ENCODE peak calls at places on chromosomes 5 and 9, in seven cellular contexts. K is PC-9, T is colonic mucosa, V is A549, U is right cardiac atrium, A is adrenal gland, H is fibroblast of lung. S is an unnamed sample.

GRCh38 chr5:151598984-151599383 is 7.9 kb upstream of the FAT2 start:
- DNase-seq in K (peak; percentile 85), T (no peak), V (no peak), U (no peak), A (no peak), H (no peak), S (no peak)

GRCh38 chr9:13266172-13266571 is 13.3 kb downstream of the MPDZ start:
- DNase-seq in K (no peak), T (no peak), V (no peak), U (no peak), A (no peak), H (peak; percentile 53), S (no peak)

GRCh38 chr5:176734756-176735342 is 75.5 kb upstream of the UNC5A start:
- DNase-seq in K (no peak), T (no peak), V (no peak), U (no peak), A (no peak), H (no peak), S (no peak)

GRCh38 chr5:122701640-122702523 is 73.0 kb upstream of the SNX2 start:
- DNase-seq in K (no peak), T (no peak), V (no peak), U (no peak), A (no peak), H (no peak), S (peak; percentile 9)

GRCh38 chr5:134083517-134083916 is 31.0 kb upstream of the TCF7 start:
- DNase-seq in K (no peak), T (no peak), V (no peak), U (no peak), A (no peak), H (no peak), S (no peak)

GRCh38 chr9:127777368-127777960 is 1.0 kb downstream of the SH2D3C start:
- DNase-seq in K (no peak), T (no peak), V (no peak), U (no peak), A (no peak), H (no peak), S (no peak)

GRCh38 chr5:67354051-67354450 is 157.5 kb upstream of the CD180 start:
- DNase-seq in K (no peak), T (no peak), V (no peak), U (no peak), A (no peak), H (no peak), S (no peak)

GRCh38 chr9:78035369-78035993 is 3.9 kb upstream of the GNAQ start:
- DNase-seq in K (peak; percentile 47), T (peak; percentile 72), V (peak; percentile 80), U (no peak), A (peak; percentile 72), H (peak; percentile 88), S (peak; percentile 58)

GRCh38 chr9:121683652-121684051 is 32.2 kb downstream of the DAB2IP start:
- DNase-seq in K (no peak), T (no peak), V (no peak), U (no peak), A (no peak), H (no peak), S (no peak)

GRCh38 chr5:13553896-13554295 is 390.6 kb downstream of the DNAH5 start:
- DNase-seq in K (no peak), T (no peak), V (peak; percentile 4), U (no peak), A (no peak), H (no peak), S (no peak)

GRCh38 chr5:151068571-151069197 is 12.2 kb downstream of the TNIP1 start:
- DNase-seq in K (no peak), T (no peak), V (no peak), U (no peak), A (peak; percentile 67), H (no peak), S (peak; percentile 50)

GRCh38 chr5:144183254-144183889 is 12.7 kb downstream of the KCTD16 start:
- DNase-seq in K (no peak), T (no peak), V (peak; percentile 54), U (no peak), A (no peak), H (peak; percentile 66), S (no peak)

GRCh38 chr9:123863164-123863855 is 66.6 kb downstream of the DENND1A start:
- DNase-seq in K (no peak), T (no peak), V (no peak), U (no peak), A (no peak), H (peak; percentile 48), S (no peak)
- H3K4me1 ChIP-seq in K (no peaks in the 10 kb centered on the region), T (no peaks in the 10 kb centered on the region), V (no peaks in the 10 kb centered on the region), U (peaks cover 7% of the 10 kb centered on the region), A (peaks cover 3% of the 10 kb centered on the region), H (no peaks in the 10 kb centered on the region), S (no peaks in the 10 kb centered on the region)

DNA sequence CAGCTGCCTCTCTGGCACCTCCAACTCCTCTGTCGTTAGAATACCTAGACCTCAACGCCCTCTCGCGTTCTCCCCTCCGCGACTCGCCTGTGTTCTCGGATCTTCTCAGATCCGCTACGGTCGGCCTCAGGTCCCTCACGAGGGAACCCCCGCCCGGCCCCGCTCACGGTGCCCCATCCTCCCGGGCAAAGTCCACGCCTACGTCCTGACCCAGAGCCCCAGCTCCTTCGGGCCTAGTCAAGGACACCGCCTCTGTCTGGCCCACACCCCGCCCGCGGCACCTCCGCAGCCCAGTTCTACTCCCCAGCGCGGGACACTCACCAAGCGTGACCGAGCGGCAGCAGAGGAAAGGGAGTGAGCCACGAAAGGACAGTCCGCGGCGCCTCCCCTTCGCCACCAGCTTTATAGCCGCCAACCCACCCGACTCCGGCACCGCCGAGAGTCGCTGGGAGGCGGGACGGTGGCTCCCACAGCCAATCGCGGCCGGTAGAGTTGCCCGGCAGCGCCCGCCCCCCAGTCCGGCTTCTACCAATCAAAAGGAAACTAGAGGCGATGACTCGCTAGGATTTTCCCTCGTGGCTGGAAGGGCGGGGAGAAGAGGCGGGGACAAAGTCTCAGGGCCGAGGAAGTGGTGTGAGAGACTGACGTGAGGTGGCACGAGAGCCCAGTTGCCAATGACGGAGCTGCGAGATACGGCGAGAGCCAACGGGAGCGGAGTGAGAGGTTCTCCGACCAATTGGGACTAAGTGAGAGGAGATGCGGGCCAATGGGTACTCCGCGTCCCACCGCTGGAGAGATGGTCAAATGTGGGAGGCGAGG is at the start of gene HMGCS1:
- DNase-seq in K (peak; percentile 100), T (peak; percentile 99), V (peak; percentile 100), U (peak; percentile 99), A (peak; percentile 99), H (peak; percentile 100), S (peak; percentile 99)
- H3K4me1 ChIP-seq in K (peaks cover 66% of the 10 kb centered on the region), T (peaks cover 5% of the 10 kb centered on the region), V (peaks cover 59% of the 10 kb centered on the region), U (peaks cover 8% of the 10 kb centered on the region), A (peaks cover 7% of the 10 kb centered on the region), H (peaks cover 2% of the 10 kb centered on the region), S (peaks cover 9% of the 10 kb centered on the region)

DNA sequence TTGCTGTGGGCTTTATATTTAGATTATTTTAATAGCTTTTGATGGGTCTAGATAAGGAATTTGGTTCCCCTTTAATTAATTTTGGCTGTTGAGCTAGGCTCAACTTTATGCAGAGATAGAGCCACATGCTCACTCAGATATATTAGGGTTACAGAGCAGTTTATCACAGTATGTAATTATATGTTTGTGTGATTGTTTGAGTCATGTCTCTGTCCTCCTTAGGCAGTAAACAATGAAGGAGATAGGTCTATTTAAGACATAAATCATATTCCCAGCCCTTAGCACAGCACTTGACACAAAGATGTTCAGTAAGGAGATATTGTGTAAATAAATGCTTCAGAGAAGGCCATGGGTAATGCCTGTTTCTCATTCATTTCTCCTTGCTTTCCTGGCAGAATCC is 408.1 kb downstream of the EBF1 start:
- DNase-seq in K (no peak), T (no peak), V (no peak), U (no peak), A (no peak), H (no peak), S (no peak)
- H3K4me1 ChIP-seq in K (no peaks in the 10 kb centered on the region), T (no peaks in the 10 kb centered on the region), V (peaks cover 8% of the 10 kb centered on the region), U (no peaks in the 10 kb centered on the region), A (no peaks in the 10 kb centered on the region), H (no peaks in the 10 kb centered on the region), S (no peaks in the 10 kb centered on the region)

DNA sequence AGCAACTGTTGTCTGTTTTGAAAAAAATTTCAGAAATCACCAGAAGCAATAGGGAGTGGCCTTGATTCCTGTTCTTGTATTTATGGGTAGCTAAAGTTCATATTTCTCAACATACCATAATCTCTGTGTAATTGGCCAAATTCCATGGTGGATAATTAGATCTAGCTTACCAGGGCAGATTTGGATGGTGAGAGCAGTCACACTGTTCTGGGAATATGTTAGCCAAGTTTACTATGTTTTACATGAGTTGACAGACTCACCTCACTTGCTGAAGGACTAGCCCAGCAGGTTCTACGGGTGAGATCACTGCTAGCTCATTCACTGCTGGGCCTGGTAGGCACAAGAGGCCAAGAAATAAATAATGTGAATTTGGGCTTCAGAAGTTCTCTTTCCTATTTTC is 32.7 kb upstream of the CDKN2B start:
- DNase-seq in K (peak; percentile 94), T (peak; percentile 91), V (no peak), U (no peak), A (no peak), H (peak; percentile 59), S (peak; percentile 84)
- H3K4me1 ChIP-seq in K (peaks cover 66% of the 10 kb centered on the region), T (no peaks in the 10 kb centered on the region), V (no peaks in the 10 kb centered on the region), U (no peaks in the 10 kb centered on the region), A (no peaks in the 10 kb centered on the region), H (peaks cover 32% of the 10 kb centered on the region), S (no peaks in the 10 kb centered on the region)

GRCh38 chr5:119033135-119033534 is 37.8 kb upstream of the DMXL1 start:
- DNase-seq in K (no peak), T (no peak), V (no peak), U (no peak), A (no peak), H (no peak), S (no peak)
- H3K4me1 ChIP-seq in K (peaks cover 7% of the 10 kb centered on the region), T (no peaks in the 10 kb centered on the region), V (peaks cover 20% of the 10 kb centered on the region), U (no peaks in the 10 kb centered on the region), A (no peaks in the 10 kb centered on the region), H (no peaks in the 10 kb centered on the region), S (no peaks in the 10 kb centered on the region)

DNA sequence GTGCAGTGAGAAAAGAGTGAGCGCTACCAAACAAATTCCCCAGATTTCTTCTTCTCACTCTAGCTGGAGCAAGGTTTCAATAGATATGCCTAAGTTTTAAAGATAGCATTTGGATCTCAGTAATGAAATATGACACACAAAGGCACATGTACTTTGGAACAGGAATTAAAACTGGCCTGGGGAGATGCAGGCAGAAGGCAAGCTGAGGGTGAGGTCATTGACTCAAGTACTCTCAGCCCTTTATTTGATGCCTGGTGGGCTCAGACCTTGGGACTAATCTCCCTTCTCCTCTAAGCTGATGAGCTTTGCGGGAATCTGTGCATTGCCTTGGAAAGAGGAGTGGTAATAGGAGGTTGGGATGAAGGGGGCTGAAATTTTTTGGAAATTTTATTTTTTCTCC is 323.2 kb upstream of the SLC30A5 start:
- DNase-seq in K (no peak), T (no peak), V (no peak), U (no peak), A (no peak), H (no peak), S (no peak)
- H3K4me1 ChIP-seq in K (no peaks in the 10 kb centered on the region), T (no peaks in the 10 kb centered on the region), V (no peaks in the 10 kb centered on the region), U (no peaks in the 10 kb centered on the region), A (no peaks in the 10 kb centered on the region), H (no peaks in the 10 kb centered on the region), S (no peaks in the 10 kb centered on the region)

GRCh38 chr9:8331507-8331906 is 531.9 kb upstream of the DMAC1 start:
- DNase-seq in K (no peak), T (no peak), V (no peak), U (no peak), A (no peak), H (no peak), S (no peak)

GRCh38 chr9:8332296-8332695 is 532.7 kb upstream of the DMAC1 start:
- DNase-seq in K (no peak), T (no peak), V (no peak), U (no peak), A (no peak), H (no peak), S (no peak)

GRCh38 chr9:8332871-8333270 is 533.3 kb upstream of the DMAC1 start:
- DNase-seq in K (no peak), T (no peak), V (no peak), U (no peak), A (no peak), H (no peak), S (no peak)

GRCh38 chr9:8329561-8330283 is 530.1 kb upstream of the DMAC1 start:
- DNase-seq in K (no peak), T (peak; percentile 25), V (no peak), U (no peak), A (no peak), H (no peak), S (peak; percentile 23)
- H3K4me1 ChIP-seq in K (no peaks in the 10 kb centered on the region), T (no peaks in the 10 kb centered on the region), V (no peaks in the 10 kb centered on the region), U (no peaks in the 10 kb centered on the region), A (no peaks in the 10 kb centered on the region), H (no peaks in the 10 kb centered on the region), S (no peaks in the 10 kb centered on the region)

S was measured in transverse colon.